ENCODE peak calls at places on chromosomes 7 and 10, in six cellular contexts. L is hypothalamus, J is cerebellar cortex, K is glomerular endothelial cell, F is left lung, P is MCF 10A. T is an unnamed sample.

GRCh38 chr7:26399309-26399610 is 107.6 kb downstream of the SNX10 start:
- DNase-seq in L (peak), J (peak), K (no peak), F (peak), P (peak), T (peak)

GRCh38 chr7:25407932-25408480 is 179.7 kb upstream of the NPVF start:
- DNase-seq in L (no peak), J (no peak), K (no peak), F (no peak), P (no peak), T (no peak)

GRCh38 chr7:140330128-140330527 is 68.2 kb downstream of the SLC37A3 start:
- DNase-seq in L (peak), J (no peak), K (no peak), F (no peak), P (no peak), T (no peak)

GRCh38 chr7:86152926-86153325 is 490.8 kb upstream of the GRM3 start:
- DNase-seq in L (no peak), J (no peak), K (no peak), F (no peak), P (no peak), T (no peak)

GRCh38 chr10:33334839-33335549 is 527 bp upstream of the NRP1 start:
- DNase-seq in L (peak), J (peak), K (no peak), F (peak), P (peak), T (peak)

GRCh38 chr7:73526892-73527821 is 5.1 kb upstream of the BAZ1B start:
- DNase-seq in L (no peak), J (no peak), K (no peak), F (no peak), P (no peak), T (no peak)

GRCh38 chr7:47379629-47380324 is 202.1 kb downstream of the TNS3 start:
- DNase-seq in L (peak), J (peak), K (no peak), F (peak), P (peak), T (peak)

GRCh38 chr7:41003031-41003925 is 699.6 kb downstream of the INHBA start:
- DNase-seq in L (peak), J (peak), K (peak), F (no peak), P (peak), T (peak)

GRCh38 chr10:44906476-44906875 is 4.7 kb upstream of the TMEM72 start:
- DNase-seq in L (no peak), J (no peak), K (no peak), F (no peak), P (no peak), T (no peak)

GRCh38 chr10:25761937-25762336 is 172.1 kb upstream of the MYO3A start:
- DNase-seq in L (no peak), J (no peak), K (no peak), F (no peak), P (no peak), T (no peak)

GRCh38 chr10:72259491-72260214 is 14.1 kb upstream of the DDIT4 start:
- DNase-seq in L (no peak), J (peak), K (no peak), F (no peak), P (peak), T (no peak)

GRCh38 chr7:156282816-156283215 is 357.8 kb upstream of the RNF32 start:
- DNase-seq in L (no peak), J (no peak), K (no peak), F (no peak), P (no peak), T (no peak)

GRCh38 chr7:26588511-26588910 is 275.9 kb downstream of the SKAP2 start:
- DNase-seq in L (no peak), J (peak), K (no peak), F (no peak), P (no peak), T (no peak)

GRCh38 chr10:99529483-99530107 is 3.1 kb upstream of the NKX2-3 start:
- DNase-seq in L (no peak), J (no peak), K (no peak), F (no peak), P (no peak), T (no peak)

GRCh38 chr7:127997226-127997922 is 33.9 kb downstream of the LRRC4 start:
- DNase-seq in L (no peak), J (no peak), K (no peak), F (no peak), P (no peak), T (no peak)

GRCh38 chr7:50657341-50657873 is 92.2 kb upstream of the DDC start:
- DNase-seq in L (no peak), J (no peak), K (no peak), F (no peak), P (peak), T (no peak)

GRCh38 chr10:42691361-42692120 is 53.2 kb upstream of the ZNF33B start:
- DNase-seq in L (no peak), J (no peak), K (no peak), F (no peak), P (peak), T (no peak)

GRCh38 chr10:126459032-126459831 is 71.0 kb upstream of the ADAM12 start:
- DNase-seq in L (no peak), J (no peak), K (no peak), F (no peak), P (peak), T (no peak)

GRCh38 chr7:92955081-92955480 is 118.7 kb upstream of the CDK6 start:
- DNase-seq in L (no peak), J (no peak), K (no peak), F (no peak), P (no peak), T (no peak)

GRCh38 chr10:125113661-125114388 is 46.5 kb downstream of the CTBP2 start:
- DNase-seq in L (no peak), J (no peak), K (no peak), F (no peak), P (no peak), T (no peak)

GRCh38 chr7:134710511-134710853 is 63.8 kb downstream of the BPGM start:
- DNase-seq in L (no peak), J (no peak), K (no peak), F (no peak), P (no peak), T (no peak)

GRCh38 chr7:74292757-74293576 is 3.8 kb downstream of the CLIP2 start:
- DNase-seq in L (peak), J (no peak), K (no peak), F (no peak), P (no peak), T (no peak)

GRCh38 chr10:16393271-16393858 is 43.4 kb upstream of the PTER start:
- DNase-seq in L (no peak), J (no peak), K (no peak), F (no peak), P (no peak), T (no peak)

GRCh38 chr7:69047166-69047760 is 551.0 kb upstream of the AUTS2 start:
- DNase-seq in L (no peak), J (no peak), K (no peak), F (no peak), P (no peak), T (no peak)

GRCh38 chr7:139075031-139075652 is 34.4 kb downstream of the ZC3HAV1 start:
- DNase-seq in L (peak), J (peak), K (peak), F (peak), P (peak), T (peak)

GRCh38 chr7:115356139-115356746 is 434.3 kb downstream of the MDFIC start:
- DNase-seq in L (no peak), J (no peak), K (no peak), F (no peak), P (peak), T (no peak)

GRCh38 chr7:45980973-45981372 is 59.9 kb upstream of the IGFBP3 start:
- DNase-seq in L (no peak), J (no peak), K (no peak), F (no peak), P (no peak), T (no peak)

GRCh38 chr10:110284262-110284661 is 20.5 kb downstream of the SMNDC1 start:
- DNase-seq in L (no peak), J (no peak), K (no peak), F (no peak), P (no peak), T (no peak)

GRCh38 chr7:127752829-127753228 is 100.8 kb downstream of the SND1 start:
- DNase-seq in L (no peak), J (no peak), K (no peak), F (no peak), P (no peak), T (no peak)

GRCh38 chr7:20033621-20034200 is 183.5 kb downstream of the MACC1 start:
- DNase-seq in L (no peak), J (no peak), K (no peak), F (no peak), P (peak), T (no peak)

GRCh38 chr10:94403034-94403822 is 887 bp downstream of the TBC1D12 start:
- DNase-seq in L (peak), J (peak), K (peak), F (peak), P (peak), T (peak)

GRCh38 chr10:16780338-16780880 is 36.8 kb downstream of the RSU1 start:
- DNase-seq in L (no peak), J (no peak), K (no peak), F (no peak), P (no peak), T (no peak)

GRCh38 chr10:98295401-98295811 is 27.4 kb upstream of the LOXL4 start:
- DNase-seq in L (no peak), J (peak), K (no peak), F (no peak), P (no peak), T (no peak)

GRCh38 chr10:132064771-132065437 is 842 bp upstream of the JAKMIP3 start:
- DNase-seq in L (no peak), J (peak), K (no peak), F (no peak), P (no peak), T (no peak)